ENCODE peak calls at places on chromosomes 1 and 21, in five cellular contexts. One of them, this sample, is unnamed.

GRCh38 chr1:24353292-24353891 is 34.2 kb downstream of the GRHL3 start:
- DNase-seq in thoracic aorta: no peak
- DNase-seq in lower lobe of right lung: no peak
- DNase-seq in suprapubic skin: no peak
- DNase-seq in colonic mucosa: no peak
- DNase-seq in this sample: no peak

GRCh38 chr1:173064011-173064410 is 13.3 kb upstream of the TNFSF18 start:
- DNase-seq in suprapubic skin: no peak
- DNase-seq in colonic mucosa: no peak
- DNase-seq in thoracic aorta: no peak
- DNase-seq in lower lobe of right lung: no peak
- DNase-seq in this sample: no peak

GRCh38 chr1:24119859-24120756 is 8.2 kb upstream of the MYOM3 start:
- DNase-seq in lower lobe of right lung: peak; percentile 66
- DNase-seq in colonic mucosa: peak; percentile 77
- DNase-seq in thoracic aorta: no peak
- DNase-seq in suprapubic skin: no peak
- DNase-seq in this sample: no peak

GRCh38 chr1:244970236-244970652 is 105.9 kb upstream of the HNRNPU start:
- DNase-seq in thoracic aorta: peak; percentile 29
- DNase-seq in colonic mucosa: no peak
- DNase-seq in lower lobe of right lung: peak; percentile 88
- DNase-seq in suprapubic skin: peak; percentile 86
- DNase-seq in this sample: no peak

GRCh38 chr1:39508857-39509305 is 17.4 kb downstream of the BMP8A start:
- DNase-seq in suprapubic skin: no peak
- DNase-seq in thoracic aorta: no peak
- DNase-seq in colonic mucosa: no peak
- DNase-seq in lower lobe of right lung: no peak
- DNase-seq in this sample: no peak

GRCh38 chr1:205915354-205915990 is 27.8 kb downstream of the SLC26A9 start:
- DNase-seq in colonic mucosa: no peak
- DNase-seq in lower lobe of right lung: no peak
- DNase-seq in thoracic aorta: no peak
- DNase-seq in suprapubic skin: no peak
- DNase-seq in this sample: no peak

GRCh38 chr1:148315081-148315811 is 163.2 kb upstream of the NBPF11 start:
- DNase-seq in lower lobe of right lung: no peak
- DNase-seq in colonic mucosa: no peak
- DNase-seq in suprapubic skin: no peak
- DNase-seq in thoracic aorta: no peak
- DNase-seq in this sample: peak; percentile 38

GRCh38 chr1:29893036-29893723 is 656.9 kb downstream of the PTPRU start:
- DNase-seq in lower lobe of right lung: no peak
- DNase-seq in suprapubic skin: no peak
- DNase-seq in thoracic aorta: no peak
- DNase-seq in colonic mucosa: no peak
- DNase-seq in this sample: no peak

GRCh38 chr1:111476761-111477309 is 3.1 kb downstream of the C1orf162 start:
- DNase-seq in suprapubic skin: no peak
- DNase-seq in thoracic aorta: no peak
- DNase-seq in lower lobe of right lung: no peak
- DNase-seq in colonic mucosa: peak; percentile 24
- DNase-seq in this sample: peak; percentile 59

GRCh38 chr1:43441166-43441893 is 12.4 kb downstream of the HYI start:
- DNase-seq in lower lobe of right lung: no peak
- DNase-seq in thoracic aorta: no peak
- DNase-seq in suprapubic skin: peak; percentile 40
- DNase-seq in colonic mucosa: no peak
- DNase-seq in this sample: no peak

GRCh38 chr1:86318431-86318830 is 77.7 kb downstream of the ODF2L start:
- DNase-seq in lower lobe of right lung: no peak
- DNase-seq in suprapubic skin: no peak
- DNase-seq in colonic mucosa: no peak
- DNase-seq in thoracic aorta: no peak
- DNase-seq in this sample: no peak

GRCh38 chr1:244106173-244106572 is 55.1 kb downstream of the ZBTB18 start:
- DNase-seq in colonic mucosa: no peak
- DNase-seq in lower lobe of right lung: no peak
- DNase-seq in thoracic aorta: no peak
- DNase-seq in suprapubic skin: no peak
- DNase-seq in this sample: no peak

GRCh38 chr1:21141030-21141429 is 35.7 kb downstream of the EIF4G3 start:
- DNase-seq in thoracic aorta: no peak
- DNase-seq in lower lobe of right lung: no peak
- DNase-seq in colonic mucosa: no peak
- DNase-seq in suprapubic skin: no peak
- DNase-seq in this sample: no peak

GRCh38 chr21:31952828-31953227 is 80.0 kb downstream of the HUNK start:
- DNase-seq in lower lobe of right lung: no peak
- DNase-seq in thoracic aorta: no peak
- DNase-seq in colonic mucosa: no peak
- DNase-seq in suprapubic skin: no peak
- DNase-seq in this sample: no peak

GRCh38 chr1:43203859-43204258 is 31.7 kb downstream of the CFAP57 start:
- DNase-seq in colonic mucosa: no peak
- DNase-seq in suprapubic skin: no peak
- DNase-seq in lower lobe of right lung: no peak
- DNase-seq in thoracic aorta: no peak
- DNase-seq in this sample: no peak

GRCh38 chr1:84143796-84144565 is at the start of gene PRKACB:
- DNase-seq in lower lobe of right lung: no peak
- DNase-seq in suprapubic skin: no peak
- DNase-seq in thoracic aorta: no peak
- DNase-seq in colonic mucosa: no peak
- DNase-seq in this sample: peak; percentile 24

GRCh38 chr1:94544706-94545490 is 3.3 kb upstream of the F3 start:
- DNase-seq in thoracic aorta: no peak
- DNase-seq in suprapubic skin: no peak
- DNase-seq in lower lobe of right lung: no peak
- DNase-seq in colonic mucosa: no peak
- DNase-seq in this sample: no peak

GRCh38 chr1:232925421-232926202 is 24.8 kb upstream of the NTPCR start:
- DNase-seq in lower lobe of right lung: no peak
- DNase-seq in colonic mucosa: no peak
- DNase-seq in suprapubic skin: no peak
- DNase-seq in thoracic aorta: no peak
- DNase-seq in this sample: no peak

GRCh38 chr1:12595839-12596821 is 21.9 kb downstream of the DHRS3 start:
- DNase-seq in lower lobe of right lung: peak; percentile 94
- DNase-seq in thoracic aorta: peak; percentile 83
- DNase-seq in suprapubic skin: peak; percentile 93
- DNase-seq in colonic mucosa: peak; percentile 90
- DNase-seq in this sample: no peak

GRCh38 chr1:197868751-197869501 is 33.5 kb upstream of the C1orf53 start:
- DNase-seq in lower lobe of right lung: no peak
- DNase-seq in thoracic aorta: no peak
- DNase-seq in suprapubic skin: no peak
- DNase-seq in colonic mucosa: peak; percentile 40
- DNase-seq in this sample: no peak

GRCh38 chr1:157515141-157515540 is 37.2 kb downstream of the FCRL5 start:
- DNase-seq in colonic mucosa: no peak
- DNase-seq in thoracic aorta: no peak
- DNase-seq in suprapubic skin: no peak
- DNase-seq in lower lobe of right lung: no peak
- DNase-seq in this sample: no peak

GRCh38 chr1:182889997-182890396 is 50.9 kb downstream of the DHX9 start:
- DNase-seq in thoracic aorta: no peak
- DNase-seq in suprapubic skin: no peak
- DNase-seq in colonic mucosa: no peak
- DNase-seq in lower lobe of right lung: no peak
- DNase-seq in this sample: no peak

GRCh38 chr1:101371259-101371658 is 134.4 kb downstream of the S1PR1 start:
- DNase-seq in lower lobe of right lung: no peak
- DNase-seq in colonic mucosa: no peak
- DNase-seq in suprapubic skin: no peak
- DNase-seq in thoracic aorta: no peak
- DNase-seq in this sample: peak; percentile 96

GRCh38 chr1:59443355-59443754 is 146.5 kb downstream of the FGGY start:
- DNase-seq in colonic mucosa: no peak
- DNase-seq in lower lobe of right lung: no peak
- DNase-seq in suprapubic skin: no peak
- DNase-seq in thoracic aorta: no peak
- DNase-seq in this sample: no peak

GRCh38 chr1:2820731-2821372 is 19.4 kb upstream of the TTC34 start:
- DNase-seq in lower lobe of right lung: no peak
- DNase-seq in colonic mucosa: no peak
- DNase-seq in suprapubic skin: no peak
- DNase-seq in thoracic aorta: no peak
- DNase-seq in this sample: no peak
- H3K9me3 ChIP-seq in lower lobe of right lung: no peaks in the 10 kb centered on the region
- H3K9me3 ChIP-seq in colonic mucosa: no peaks in the 10 kb centered on the region
- H3K9me3 ChIP-seq in suprapubic skin: no peaks in the 10 kb centered on the region
- H3K9me3 ChIP-seq in thoracic aorta: no peaks in the 10 kb centered on the region
- H3K9me3 ChIP-seq in this sample: no peaks in the 10 kb centered on the region

GRCh38 chr1:212488436-212489283 is 55.9 kb downstream of the NENF start:
- DNase-seq in thoracic aorta: no peak
- DNase-seq in suprapubic skin: peak; percentile 89
- DNase-seq in lower lobe of right lung: no peak
- DNase-seq in colonic mucosa: peak; percentile 67
- DNase-seq in this sample: no peak
- H3K9me3 ChIP-seq in thoracic aorta: no peaks in the 10 kb centered on the region
- H3K9me3 ChIP-seq in suprapubic skin: no peaks in the 10 kb centered on the region
- H3K9me3 ChIP-seq in lower lobe of right lung: no peaks in the 10 kb centered on the region
- H3K9me3 ChIP-seq in colonic mucosa: no peaks in the 10 kb centered on the region
- H3K9me3 ChIP-seq in this sample: no peaks in the 10 kb centered on the region

DNA sequence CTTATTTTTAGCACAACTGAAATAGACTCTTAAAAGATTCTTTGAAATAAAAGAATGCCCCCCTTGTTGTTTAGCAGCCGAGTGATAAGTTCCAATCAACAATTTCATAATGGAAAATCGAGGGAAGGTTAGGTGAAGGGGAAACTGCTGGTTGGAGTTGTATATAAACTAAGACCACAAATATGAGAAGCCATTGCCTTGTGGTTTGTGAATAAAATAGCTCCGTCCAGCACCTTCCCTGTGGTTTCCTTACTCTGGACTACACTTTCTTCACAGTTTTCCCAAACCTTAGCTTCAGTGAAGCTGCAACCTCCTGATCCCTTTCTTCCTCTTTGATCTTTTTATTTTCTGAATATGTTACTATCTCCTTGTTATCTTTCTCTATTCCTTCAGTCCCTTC is 6.7 kb upstream of the RAB3GAP2 start:
- DNase-seq in lower lobe of right lung: no peak
- DNase-seq in thoracic aorta: no peak
- DNase-seq in colonic mucosa: no peak
- DNase-seq in suprapubic skin: no peak
- DNase-seq in this sample: no peak
- H3K9me3 ChIP-seq in lower lobe of right lung: no peaks in the 10 kb centered on the region
- H3K9me3 ChIP-seq in thoracic aorta: no peaks in the 10 kb centered on the region
- H3K9me3 ChIP-seq in colonic mucosa: no peaks in the 10 kb centered on the region
- H3K9me3 ChIP-seq in suprapubic skin: no peaks in the 10 kb centered on the region
- H3K9me3 ChIP-seq in this sample: no peaks in the 10 kb centered on the region

GRCh38 chr21:34017127-34017961 is 56.0 kb upstream of the MRPS6 start:
- DNase-seq in colonic mucosa: no peak
- DNase-seq in suprapubic skin: no peak
- DNase-seq in lower lobe of right lung: no peak
- DNase-seq in thoracic aorta: no peak
- DNase-seq in this sample: peak; percentile 79

GRCh38 chr21:34011660-34012059 is 61.7 kb upstream of the MRPS6 start:
- DNase-seq in colonic mucosa: no peak
- DNase-seq in lower lobe of right lung: no peak
- DNase-seq in thoracic aorta: no peak
- DNase-seq in suprapubic skin: no peak
- DNase-seq in this sample: no peak

GRCh38 chr21:34009193-34009592 is 64.2 kb upstream of the MRPS6 start:
- DNase-seq in thoracic aorta: no peak
- DNase-seq in suprapubic skin: no peak
- DNase-seq in colonic mucosa: no peak
- DNase-seq in lower lobe of right lung: no peak
- DNase-seq in this sample: no peak

GRCh38 chr21:34008618-34009017 is 64.8 kb upstream of the MRPS6 start:
- DNase-seq in lower lobe of right lung: no peak
- DNase-seq in suprapubic skin: no peak
- DNase-seq in colonic mucosa: no peak
- DNase-seq in thoracic aorta: no peak
- DNase-seq in this sample: no peak

GRCh38 chr21:34012640-34013039 is 60.7 kb upstream of the MRPS6 start:
- DNase-seq in colonic mucosa: no peak
- DNase-seq in lower lobe of right lung: no peak
- DNase-seq in suprapubic skin: no peak
- DNase-seq in thoracic aorta: no peak
- DNase-seq in this sample: no peak
- H3K9me3 ChIP-seq in colonic mucosa: no peaks in the 10 kb centered on the region
- H3K9me3 ChIP-seq in lower lobe of right lung: peaks cover 15% of the 10 kb centered on the region
- H3K9me3 ChIP-seq in suprapubic skin: peaks cover 6% of the 10 kb centered on the region
- H3K9me3 ChIP-seq in thoracic aorta: no peaks in the 10 kb centered on the region
- H3K9me3 ChIP-seq in this sample: peaks cover 18% of the 10 kb centered on the region

GRCh38 chr1:79852004-79852403 is 845.5 kb upstream of the ADGRL4 start:
- DNase-seq in lower lobe of right lung: no peak
- DNase-seq in colonic mucosa: no peak
- DNase-seq in suprapubic skin: no peak
- DNase-seq in thoracic aorta: no peak
- DNase-seq in this sample: no peak

GRCh38 chr1:79847715-79848114 is 841.2 kb upstream of the ADGRL4 start:
- DNase-seq in suprapubic skin: no peak
- DNase-seq in lower lobe of right lung: no peak
- DNase-seq in thoracic aorta: no peak
- DNase-seq in colonic mucosa: no peak
- DNase-seq in this sample: no peak

GRCh38 chr1:79849388-79849787 is 842.9 kb upstream of the ADGRL4 start:
- DNase-seq in lower lobe of right lung: no peak
- DNase-seq in thoracic aorta: no peak
- DNase-seq in colonic mucosa: no peak
- DNase-seq in suprapubic skin: no peak
- DNase-seq in this sample: no peak

GRCh38 chr1:79845951-79846350 is 839.4 kb upstream of the ADGRL4 start:
- DNase-seq in colonic mucosa: no peak
- DNase-seq in thoracic aorta: no peak
- DNase-seq in suprapubic skin: no peak
- DNase-seq in lower lobe of right lung: no peak
- DNase-seq in this sample: no peak

DNA sequence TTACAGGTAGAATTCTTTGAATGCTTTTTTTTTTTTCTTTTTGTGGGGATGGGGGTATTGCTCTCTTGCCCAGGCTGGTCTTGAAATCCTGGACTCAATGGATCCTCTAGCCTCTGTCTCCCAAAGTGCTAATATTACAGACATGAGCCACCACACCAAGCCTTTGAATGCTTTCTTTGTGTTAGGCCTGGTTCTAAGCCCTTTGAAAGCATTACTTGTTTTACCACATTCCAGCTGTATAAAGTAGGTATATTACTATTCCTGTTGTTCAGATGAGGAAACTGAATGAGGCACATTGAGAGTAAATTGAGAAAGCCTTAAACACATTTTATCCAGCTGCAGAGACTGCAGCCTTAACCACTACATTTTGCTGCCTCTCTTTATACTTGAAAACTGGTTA is 841.8 kb upstream of the ADGRL4 start:
- DNase-seq in colonic mucosa: no peak
- DNase-seq in thoracic aorta: no peak
- DNase-seq in suprapubic skin: no peak
- DNase-seq in lower lobe of right lung: no peak
- DNase-seq in this sample: no peak
- H3K9me3 ChIP-seq in colonic mucosa: no peaks in the 10 kb centered on the region
- H3K9me3 ChIP-seq in thoracic aorta: no peaks in the 10 kb centered on the region
- H3K9me3 ChIP-seq in suprapubic skin: no peaks in the 10 kb centered on the region
- H3K9me3 ChIP-seq in lower lobe of right lung: no peaks in the 10 kb centered on the region
- H3K9me3 ChIP-seq in this sample: no peaks in the 10 kb centered on the region